ENCODE peak calls at places on chromosomes 2 and 18, in nine cellular contexts. E, F, V, M, J, R, L, W and A are unnamed samples.

GRCh38 chr2:177817300-177817699 is 255.3 kb downstream of the PDE11A start:
- DNase-seq in R (no peak), W (no peak), M (no peak), E (no peak), J (no peak), L (no peak), V (no peak), F (peak), A (no peak)

GRCh38 chr2:64007924-64008323 is 11.3 kb downstream of the VPS54 start:
- DNase-seq in L (no peak), J (no peak), M (no peak), V (no peak), R (no peak), F (no peak), E (no peak), W (no peak), A (no peak)

GRCh38 chr2:160715428-160715827 is 221.8 kb upstream of the RBMS1 start:
- DNase-seq in F (no peak), R (no peak), E (no peak), J (no peak), L (no peak), M (no peak), W (no peak), V (no peak), A (no peak)

GRCh38 chr2:85129861-85130260 is 3.3 kb upstream of the TCF7L1 start:
- DNase-seq in J (no peak), M (no peak), W (no peak), R (no peak), F (no peak), L (no peak), E (no peak), V (no peak), A (no peak)

GRCh38 chr2:30222636-30223360 is 8.5 kb upstream of the LBH start:
- DNase-seq in L (no peak), R (no peak), J (no peak), F (no peak), W (no peak), M (peak), V (no peak), E (no peak), A (no peak)

GRCh38 chr18:60279394-60279793 is 93.2 kb downstream of the MC4R start:
- DNase-seq in R (no peak), E (no peak), F (no peak), M (no peak), J (no peak), W (no peak), L (no peak), V (no peak), A (no peak)

GRCh38 chr18:26312196-26312595 is 86.0 kb downstream of the TAF4B start:
- DNase-seq in E (no peak), V (no peak), W (no peak), J (no peak), L (no peak), F (no peak), M (no peak), R (no peak), A (no peak)

GRCh38 chr2:240502059-240502429 is 55.7 kb downstream of the ANKMY1 start:
- DNase-seq in V (no peak), W (no peak), E (no peak), M (no peak), R (no peak), J (no peak), F (no peak), L (no peak), A (peak)

GRCh38 chr2:198957183-198957582 is 500.6 kb downstream of the SATB2 start:
- DNase-seq in W (no peak), R (no peak), M (no peak), F (no peak), E (no peak), V (no peak), J (peak), L (no peak), A (no peak)

GRCh38 chr2:101253713-101254085 is 1.0 kb downstream of the CNOT11 start:
- DNase-seq in M (no peak), R (no peak), V (no peak), W (peak), E (no peak), L (no peak), J (peak), F (no peak), A (no peak)

GRCh38 chr18:61209802-61210201 is 123.4 kb upstream of the CDH20 start:
- DNase-seq in L (no peak), M (no peak), E (no peak), W (no peak), J (no peak), R (no peak), F (no peak), V (no peak), A (no peak)